ENCODE peak calls at places on chromosomes 4 and X, in nine cellular contexts. U is heart right ventricle; L is stimulated activated naive CD8-positive, alpha-beta T cell treated with anti-CD3 and anti-CD28 coated beads, Interleukin-15, amount 100 ng/mL, for 72 hours; A is lower lobe of right lung; R is naive thymus-derived CD4-positive, alpha-beta T cell; I is upper lobe of right lung; F is left colon; X is T-helper 17 cell; Y is heart left ventricle. Z is an unnamed sample.

GRCh38 chr4:106126062-106126461 is 189.9 kb downstream of the TBCK start:
- ATAC-seq in U (no peak), L (no peak), A (no peak), R (no peak), I (no peak), F (no peak), X (no peak), Y (no peak), Z (no peak)

GRCh38 chrX:16113978-16114554 is 9.3 kb upstream of the GRPR start:
- ATAC-seq in U (peak; percentile 58), L (no peak), A (no peak), R (peak; percentile 37), I (peak; percentile 54), F (no peak), X (no peak), Y (no peak), Z (no peak)

GRCh38 chrX:21658152-21658737 is at the start of gene KLHL34:
- ATAC-seq in U (peak; percentile 64), L (peak; percentile 69), A (peak; percentile 39), R (peak; percentile 56), I (peak; percentile 27), F (peak; percentile 78), X (peak; percentile 54), Y (peak; percentile 76), Z (no peak)

GRCh38 chr4:98946359-98946758 is 17.4 kb upstream of the EIF4E start:
- ATAC-seq in U (no peak), L (no peak), A (no peak), R (no peak), I (no peak), F (peak; percentile 35), X (no peak), Y (no peak), Z (no peak)

GRCh38 chr4:144366425-144366824 is 225.9 kb upstream of the GYPA start:
- ATAC-seq in U (no peak), L (no peak), A (no peak), R (no peak), I (no peak), F (no peak), X (no peak), Y (no peak), Z (no peak)

GRCh38 chr4:112270643-112271484 is 14.8 kb downstream of the TIFA start:
- ATAC-seq in U (no peak), L (peak; percentile 84), A (no peak), R (no peak), I (no peak), F (no peak), X (no peak), Y (no peak), Z (peak; percentile 54)

GRCh38 chr4:108291137-108291536 is 122.4 kb upstream of the LEF1 start:
- ATAC-seq in U (no peak), L (peak; percentile 60), A (no peak), R (no peak), I (no peak), F (no peak), X (no peak), Y (no peak), Z (no peak)

GRCh38 chrX:1359477-1359873 is 22.9 kb downstream of the IL3RA start:
- ATAC-seq in U (no peak), L (no peak), A (no peak), R (no peak), I (no peak), F (no peak), X (no peak), Y (no peak), Z (no peak)

GRCh38 chr4:122456228-122457106 is at the start of gene IL2:
- ATAC-seq in U (no peak), L (peak; percentile 78), A (no peak), R (peak; percentile 63), I (no peak), F (no peak), X (peak; percentile 72), Y (no peak), Z (no peak)

GRCh38 chr4:28792917-28793597 is 1927.1 kb upstream of the PCDH7 start:
- ATAC-seq in U (peak; percentile 94), L (no peak), A (no peak), R (no peak), I (no peak), F (no peak), X (no peak), Y (peak; percentile 98), Z (no peak)